ENCODE peak calls at places on chromosomes 7 and 10, in four cellular contexts. B is astrocyte of the cerebellum, A is endodermal cell, H is GM06990. Z is an unnamed sample.

GRCh38 chr7:90900640-90901353 is 304.7 kb downstream of the CDK14 start:
- DNase-seq in B (no peak), A (no peak), H (no peak), Z (no peak)

GRCh38 chr10:122688293-122688989 is 11.2 kb downstream of the C10orf120 start:
- DNase-seq in B (no peak), A (peak), H (no peak), Z (no peak)

GRCh38 chr10:103049237-103049636 is 131.1 kb downstream of the CNNM2 start:
- DNase-seq in B (no peak), A (no peak), H (no peak), Z (no peak)

GRCh38 chr10:92816106-92816505 is 32.2 kb upstream of the EXOC6 start:
- DNase-seq in B (no peak), A (no peak), H (no peak), Z (no peak)

GRCh38 chr7:129644634-129645230 is 33.2 kb downstream of the NRF1 start:
- DNase-seq in B (peak), A (no peak), H (no peak), Z (peak)

GRCh38 chr7:55006499-55006898 is 12.3 kb upstream of the EGFR start:
- DNase-seq in B (no peak), A (peak), H (no peak), Z (no peak)

GRCh38 chr10:127195041-127195506 is 1.3 kb downstream of the INSYN2A start:
- DNase-seq in B (no peak), A (peak), H (no peak), Z (peak)

GRCh38 chr7:90677742-90678439 is 81.8 kb downstream of the CDK14 start:
- DNase-seq in B (no peak), A (no peak), H (no peak), Z (peak)

GRCh38 chr10:96910488-96911395 is 78.6 kb downstream of the LCOR start:
- DNase-seq in B (no peak), A (no peak), H (no peak), Z (peak)

GRCh38 chr10:62036186-62037081 is 134.9 kb downstream of the ARID5B start:
- DNase-seq in B (no peak), A (peak), H (no peak), Z (peak)

GRCh38 chr10:3014968-3015367 is 52.4 kb upstream of the PFKP start:
- DNase-seq in B (no peak), A (peak), H (no peak), Z (no peak)

GRCh38 chr10:21021843-21022594 is 124.9 kb upstream of the NEBL start:
- DNase-seq in B (no peak), A (peak), H (no peak), Z (peak)

GRCh38 chr10:49272251-49273081 is 26.5 kb upstream of the C10orf71 start:
- DNase-seq in B (no peak), A (peak), H (no peak), Z (no peak)

GRCh38 chr10:110860576-110861241 is 11.0 kb upstream of the PDCD4 start:
- DNase-seq in B (no peak), A (peak), H (peak), Z (no peak)

GRCh38 chr7:79984210-79984609 is 150.4 kb upstream of the GNAI1 start:
- DNase-seq in B (no peak), A (no peak), H (no peak), Z (no peak)

GRCh38 chr10:95346715-95347401 is 56.1 kb upstream of the PDLIM1 start:
- DNase-seq in B (no peak), A (peak), H (no peak), Z (peak)

GRCh38 chr10:80542053-80542452 is 4.4 kb downstream of the SH2D4B start:
- DNase-seq in B (no peak), A (no peak), H (no peak), Z (no peak)

GRCh38 chr10:118308664-118309063 is 33.5 kb downstream of the FAM204A start:
- DNase-seq in B (no peak), A (peak), H (no peak), Z (peak)

GRCh38 chr10:33664070-33664469 is 329.6 kb upstream of the NRP1 start:
- DNase-seq in B (no peak), A (no peak), H (no peak), Z (no peak)

GRCh38 chr10:124746992-124747391 is 2.8 kb upstream of the FAM53B start:
- DNase-seq in B (no peak), A (no peak), H (no peak), Z (no peak)

GRCh38 chr10:101121661-101122045 is 9.4 kb upstream of the TLX1 start:
- DNase-seq in B (no peak), A (peak), H (no peak), Z (no peak)

GRCh38 chr10:46311501-46311951 is 24.7 kb downstream of the ANTXRL start:
- DNase-seq in B (no peak), A (no peak), H (no peak), Z (no peak)

GRCh38 chr10:23325132-23325531 is 19.5 kb downstream of the C10orf67 start:
- DNase-seq in B (no peak), A (no peak), H (no peak), Z (no peak)

GRCh38 chr7:158266426-158266816 is 321.2 kb downstream of the PTPRN2 start:
- DNase-seq in B (no peak), A (no peak), H (no peak), Z (no peak)

GRCh38 chr10:113047605-113047962 is 97.5 kb downstream of the TCF7L2 start:
- DNase-seq in B (peak), A (no peak), H (no peak), Z (no peak)

GRCh38 chr7:134126937-134127848 is at the start of gene LRGUK:
- DNase-seq in B (peak), A (peak), H (peak), Z (peak)

GRCh38 chr7:47304727-47305719 is 276.9 kb downstream of the TNS3 start:
- DNase-seq in B (no peak), A (peak), H (no peak), Z (no peak)

GRCh38 chr7:102286237-102287081 is at the start of gene SH2B2:
- DNase-seq in B (no peak), A (peak), H (peak), Z (peak)
- TF ChIP-seq CTCF in B (no peak), A (peak), H (no peak), Z (no peak)

GRCh38 chr7:5143935-5144903 is 45.8 kb upstream of the WIPI2 start:
- DNase-seq in B (no peak), A (no peak), H (peak), Z (no peak)
- TF ChIP-seq CTCF in B (no peak), A (no peak), H (no peak), Z (no peak)

GRCh38 chr10:128631801-128632241 is 505.6 kb upstream of the MKI67 start:
- DNase-seq in B (no peak), A (no peak), H (no peak), Z (peak)
- TF ChIP-seq CTCF in B (peak), A (peak), H (peak), Z (peak)

GRCh38 chr10:99695761-99696160 is 36.2 kb downstream of the COX15 start:
- DNase-seq in B (no peak), A (no peak), H (no peak), Z (no peak)

GRCh38 chr10:99700649-99701048 is 31.3 kb downstream of the COX15 start:
- DNase-seq in B (no peak), A (no peak), H (no peak), Z (no peak)

GRCh38 chr10:99694171-99694570 is 34.9 kb downstream of the ENTPD7 start:
- DNase-seq in B (peak), A (no peak), H (no peak), Z (no peak)

DNA sequence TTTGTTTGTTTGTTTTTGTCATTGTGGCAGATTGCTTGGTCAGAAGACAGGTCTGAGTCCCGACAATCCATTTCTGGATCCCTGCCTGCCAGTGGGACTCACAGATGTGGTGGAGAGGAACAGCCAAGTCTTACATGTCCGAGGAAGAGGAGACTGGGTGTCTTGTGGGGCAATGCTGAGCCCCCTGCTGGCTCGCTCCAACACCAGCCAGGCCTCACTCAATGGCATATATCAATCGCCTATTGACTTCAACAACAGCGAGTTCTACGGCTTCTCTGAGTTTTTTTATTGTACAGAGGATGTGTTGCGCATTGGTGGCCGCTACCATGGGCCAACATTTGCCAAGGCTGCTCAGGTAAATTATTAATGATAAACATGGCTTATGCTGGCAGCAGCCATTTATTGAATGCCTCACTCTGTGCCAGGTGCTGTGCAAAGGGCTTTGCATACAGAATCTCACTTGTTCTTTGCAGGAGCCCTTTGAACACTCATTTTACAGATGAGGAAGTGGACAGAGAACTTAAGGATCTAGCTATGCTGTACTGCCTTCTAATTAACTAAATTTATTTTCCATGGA is 33.3 kb downstream of the COX15 start:
- DNase-seq in B (no peak), A (peak), H (no peak), Z (no peak)
- TF ChIP-seq CTCF in B (no peak), A (peak), H (peak), Z (no peak)

DNA sequence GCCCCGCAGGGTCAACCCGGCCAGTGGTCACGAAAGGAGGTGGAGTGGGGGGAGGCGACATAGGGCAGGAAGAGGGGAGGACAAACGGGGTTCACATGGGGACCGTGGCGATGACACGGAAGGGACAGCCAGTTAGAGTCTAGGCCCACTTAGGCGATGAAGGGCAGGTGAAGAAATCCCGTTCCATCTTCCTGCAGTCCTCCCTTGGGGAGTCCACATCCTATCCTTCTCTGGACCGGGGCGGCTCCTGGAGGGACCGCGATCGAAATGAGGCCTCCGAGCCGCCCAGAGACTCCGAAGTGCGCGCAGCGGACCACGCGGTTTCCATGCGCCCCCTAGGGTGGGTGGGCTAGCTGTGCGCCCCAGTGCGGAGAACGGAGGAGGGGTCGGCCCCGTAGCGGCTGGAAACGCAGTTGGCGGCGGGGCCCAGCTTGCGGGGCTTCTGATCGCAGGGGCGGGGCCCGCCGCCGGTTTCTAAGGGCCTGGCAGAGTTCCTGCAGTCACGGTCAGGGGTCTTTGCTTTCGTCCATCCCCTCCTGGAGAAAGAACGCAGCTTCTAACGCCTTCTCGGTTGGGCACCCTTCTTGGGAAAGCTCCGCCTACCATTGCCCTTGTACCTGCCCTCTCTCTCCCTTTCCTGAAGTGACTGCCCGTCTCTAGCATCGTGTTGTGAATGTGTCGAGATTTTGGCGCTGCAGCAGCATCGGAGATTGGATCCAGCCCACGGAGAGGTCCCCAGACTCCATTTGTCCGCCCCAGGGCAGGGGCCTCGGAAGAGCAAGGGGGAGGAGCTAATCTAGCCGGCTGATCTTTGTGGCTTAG is 17.9 kb upstream of the TMEM225B start:
- DNase-seq in B (no peak), A (peak), H (peak), Z (peak)
- TF ChIP-seq CTCF in B (peak), A (peak), H (peak), Z (peak)

GRCh38 chr7:128037081-128037480 is 5.8 kb upstream of the LRRC4 start:
- DNase-seq in B (no peak), A (no peak), H (no peak), Z (no peak)
- TF ChIP-seq CTCF in B (no peak), A (no peak), H (peak), Z (no peak)